ENCODE peak calls at places on chromosomes 16 and 17, in seven cellular contexts. One of them, this sample, is unnamed.
A peak's percentile ranks its signal among the peaks of the same experiment; 100 is the strongest.

GRCh38 chr17:37160940-37161339 is 212.2 kb downstream of the AATF start:
- DNase-seq in mucosa of descending colon: no peak
- DNase-seq in A549: peak; percentile 37
- DNase-seq in HCT116: no peak
- DNase-seq in ovary: no peak
- DNase-seq in PC-9: no peak
- DNase-seq in adrenal gland: no peak
- DNase-seq in this sample: no peak

GRCh38 chr17:49469831-49470568 is 25.1 kb upstream of the NGFR start:
- DNase-seq in mucosa of descending colon: no peak
- DNase-seq in A549: no peak
- DNase-seq in HCT116: no peak
- DNase-seq in ovary: peak; percentile 27
- DNase-seq in PC-9: no peak
- DNase-seq in adrenal gland: no peak
- DNase-seq in this sample: no peak

GRCh38 chr17:57868007-57868774 is 18.3 kb upstream of the MRPS23 start:
- DNase-seq in mucosa of descending colon: peak; percentile 35
- DNase-seq in A549: peak; percentile 92
- DNase-seq in HCT116: peak; percentile 90
- DNase-seq in ovary: peak; percentile 88
- DNase-seq in PC-9: peak; percentile 82
- DNase-seq in adrenal gland: peak; percentile 80
- DNase-seq in this sample: peak; percentile 21

GRCh38 chr17:62673614-62674362 is 46.3 kb downstream of the MRC2 start:
- DNase-seq in mucosa of descending colon: no peak
- DNase-seq in A549: no peak
- DNase-seq in HCT116: no peak
- DNase-seq in ovary: no peak
- DNase-seq in PC-9: no peak
- DNase-seq in adrenal gland: no peak
- DNase-seq in this sample: no peak

GRCh38 chr17:32523827-32524552 is 37.2 kb downstream of the CDK5R1 start:
- DNase-seq in mucosa of descending colon: no peak
- DNase-seq in A549: no peak
- DNase-seq in HCT116: no peak
- DNase-seq in ovary: no peak
- DNase-seq in PC-9: no peak
- DNase-seq in adrenal gland: no peak
- DNase-seq in this sample: no peak

GRCh38 chr17:81245024-81245664 is 6.0 kb downstream of the NDUFAF8 start:
- DNase-seq in mucosa of descending colon: no peak
- DNase-seq in A549: no peak
- DNase-seq in HCT116: no peak
- DNase-seq in ovary: no peak
- DNase-seq in PC-9: no peak
- DNase-seq in adrenal gland: no peak
- DNase-seq in this sample: no peak

GRCh38 chr17:64004903-64005733 is 7.0 kb downstream of the PRR29 start:
- DNase-seq in mucosa of descending colon: no peak
- DNase-seq in A549: no peak
- DNase-seq in HCT116: no peak
- DNase-seq in ovary: no peak
- DNase-seq in PC-9: no peak
- DNase-seq in adrenal gland: no peak
- DNase-seq in this sample: no peak

GRCh38 chr17:20280832-20281231 is 186.5 kb downstream of the LGALS9B start:
- DNase-seq in mucosa of descending colon: no peak
- DNase-seq in A549: no peak
- DNase-seq in HCT116: no peak
- DNase-seq in ovary: no peak
- DNase-seq in PC-9: no peak
- DNase-seq in adrenal gland: no peak
- DNase-seq in this sample: no peak

GRCh38 chr17:80104321-80104955 is 3.1 kb downstream of the GAA start:
- DNase-seq in mucosa of descending colon: no peak
- DNase-seq in A549: no peak
- DNase-seq in HCT116: no peak
- DNase-seq in ovary: peak; percentile 26
- DNase-seq in PC-9: no peak
- DNase-seq in adrenal gland: peak; percentile 26
- DNase-seq in this sample: no peak

GRCh38 chr16:75264531-75264998 is 13.1 kb upstream of the BCAR1 start:
- DNase-seq in mucosa of descending colon: no peak
- DNase-seq in A549: no peak
- DNase-seq in HCT116: no peak
- DNase-seq in ovary: no peak
- DNase-seq in PC-9: no peak
- DNase-seq in adrenal gland: peak; percentile 45
- DNase-seq in this sample: no peak

GRCh38 chr17:1179635-1180433 is at the start of gene ABR:
- DNase-seq in mucosa of descending colon: peak; percentile 51
- DNase-seq in A549: no peak
- DNase-seq in HCT116: no peak
- DNase-seq in ovary: peak; percentile 81
- DNase-seq in PC-9: no peak
- DNase-seq in adrenal gland: peak; percentile 72
- DNase-seq in this sample: peak; percentile 25

GRCh38 chr17:8843344-8843743 is 24.1 kb downstream of the PIK3R6 start:
- DNase-seq in mucosa of descending colon: no peak
- DNase-seq in A549: no peak
- DNase-seq in HCT116: no peak
- DNase-seq in ovary: no peak
- DNase-seq in PC-9: no peak
- DNase-seq in adrenal gland: no peak
- DNase-seq in this sample: no peak

GRCh38 chr17:27457405-27457730 is 1.1 kb downstream of the KSR1 start:
- DNase-seq in mucosa of descending colon: no peak
- DNase-seq in A549: no peak
- DNase-seq in HCT116: no peak
- DNase-seq in ovary: no peak
- DNase-seq in PC-9: no peak
- DNase-seq in adrenal gland: no peak
- DNase-seq in this sample: no peak

GRCh38 chr17:27456681-27457404 is 595 bp downstream of the KSR1 start:
- DNase-seq in mucosa of descending colon: peak; percentile 17
- DNase-seq in A549: no peak
- DNase-seq in HCT116: no peak
- DNase-seq in ovary: peak; percentile 39
- DNase-seq in PC-9: no peak
- DNase-seq in adrenal gland: peak; percentile 40
- DNase-seq in this sample: no peak

GRCh38 chr17:27457731-27458523 is 1.7 kb downstream of the KSR1 start:
- DNase-seq in mucosa of descending colon: no peak
- DNase-seq in A549: no peak
- DNase-seq in HCT116: no peak
- DNase-seq in ovary: no peak
- DNase-seq in PC-9: no peak
- DNase-seq in adrenal gland: no peak
- DNase-seq in this sample: no peak

GRCh38 chr17:27459433-27459832 is 3.2 kb downstream of the KSR1 start:
- DNase-seq in mucosa of descending colon: no peak
- DNase-seq in A549: no peak
- DNase-seq in HCT116: no peak
- DNase-seq in ovary: no peak
- DNase-seq in PC-9: no peak
- DNase-seq in adrenal gland: no peak
- DNase-seq in this sample: no peak

DNA sequence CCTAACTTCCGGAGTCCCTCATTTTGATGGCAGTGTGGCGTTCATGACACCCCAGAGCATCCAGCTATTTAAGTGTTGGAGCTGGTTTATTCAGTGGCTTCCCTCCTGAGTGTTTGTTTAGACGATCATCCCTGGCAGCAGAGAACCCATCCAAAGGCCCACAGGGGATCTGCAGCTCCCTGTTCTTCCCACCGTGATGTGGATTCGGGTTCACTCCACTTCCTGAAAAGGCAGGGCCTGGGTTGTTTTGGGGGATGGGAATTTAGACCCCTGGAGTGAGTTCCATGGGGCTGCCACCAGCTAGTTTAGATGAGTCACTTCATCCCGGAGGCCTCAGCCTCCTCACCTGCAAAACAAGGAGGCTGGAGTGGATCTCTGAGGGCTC is 2.3 kb downstream of the KSR1 start:
- DNase-seq in mucosa of descending colon: no peak
- DNase-seq in A549: no peak
- DNase-seq in HCT116: no peak
- DNase-seq in ovary: no peak
- DNase-seq in PC-9: no peak
- DNase-seq in adrenal gland: no peak
- DNase-seq in this sample: no peak
- H3K4me3 ChIP-seq in mucosa of descending colon: no peak overlapping the region
- H3K4me3 ChIP-seq in A549: no peak overlapping the region
- H3K4me3 ChIP-seq in HCT116: no peak overlapping the region
- H3K4me3 ChIP-seq in ovary: no peak overlapping the region
- H3K4me3 ChIP-seq in PC-9: no peak overlapping the region
- H3K4me3 ChIP-seq in adrenal gland: no peak overlapping the region
- H3K4me3 ChIP-seq in this sample: no peak overlapping the region

DNA sequence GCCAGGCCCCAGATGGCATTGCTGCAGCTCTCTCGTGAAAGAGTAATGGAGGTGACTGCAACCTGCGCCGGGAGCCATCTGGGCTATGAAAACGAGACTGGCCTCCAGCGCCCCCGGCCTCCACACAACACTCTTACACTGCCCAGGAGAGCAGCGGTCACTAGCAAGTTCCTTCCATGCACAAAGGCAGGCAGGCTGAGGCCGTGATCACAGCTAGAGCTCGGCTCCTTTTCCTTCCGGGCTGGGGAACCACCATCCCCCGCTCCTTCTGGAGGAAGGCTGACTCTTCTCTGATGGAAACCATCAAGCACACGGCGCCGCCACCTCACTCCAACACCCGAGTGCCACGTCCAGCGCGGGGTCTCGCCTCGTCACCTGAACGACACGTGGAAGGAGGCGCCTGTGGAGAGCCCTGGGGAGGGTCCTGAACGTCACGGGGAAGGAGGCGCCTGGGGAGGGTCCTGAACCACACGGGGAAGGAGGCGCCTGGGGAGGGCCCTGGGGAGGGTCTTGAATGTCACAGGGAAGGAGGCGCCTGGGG is 61.9 kb downstream of the KLHDC4 start:
- DNase-seq in mucosa of descending colon: no peak
- DNase-seq in A549: no peak
- DNase-seq in HCT116: no peak
- DNase-seq in ovary: no peak
- DNase-seq in PC-9: no peak
- DNase-seq in adrenal gland: no peak
- DNase-seq in this sample: no peak
- H3K4me1 ChIP-seq in mucosa of descending colon: no peaks in the 10 kb centered on the region
- H3K4me1 ChIP-seq in A549: no peaks in the 10 kb centered on the region
- H3K4me1 ChIP-seq in HCT116: no peaks in the 10 kb centered on the region
- H3K4me1 ChIP-seq in ovary: no peaks in the 10 kb centered on the region
- H3K4me1 ChIP-seq in PC-9: no peaks in the 10 kb centered on the region
- H3K4me1 ChIP-seq in adrenal gland: no peaks in the 10 kb centered on the region
- H3K4me1 ChIP-seq in this sample: peaks cover 35% of the 10 kb centered on the region

GRCh38 chr17:47252766-47253512 is 688 bp upstream of the ITGB3 start:
- DNase-seq in mucosa of descending colon: no peak
- DNase-seq in A549: no peak
- DNase-seq in HCT116: no peak
- DNase-seq in ovary: no peak
- DNase-seq in PC-9: no peak
- DNase-seq in adrenal gland: no peak
- DNase-seq in this sample: no peak
- H3K4me3 ChIP-seq in mucosa of descending colon: no peak overlapping the region
- H3K4me3 ChIP-seq in A549: peak overlapping the region; percentile 56
- H3K4me3 ChIP-seq in HCT116: peak overlapping the region; percentile 24
- H3K4me3 ChIP-seq in ovary: peak overlapping the region; percentile 52
- H3K4me3 ChIP-seq in PC-9: peak overlapping the region; percentile 93
- H3K4me3 ChIP-seq in adrenal gland: no peak overlapping the region
- H3K4me3 ChIP-seq in this sample: peak overlapping the region; percentile 36

DNA sequence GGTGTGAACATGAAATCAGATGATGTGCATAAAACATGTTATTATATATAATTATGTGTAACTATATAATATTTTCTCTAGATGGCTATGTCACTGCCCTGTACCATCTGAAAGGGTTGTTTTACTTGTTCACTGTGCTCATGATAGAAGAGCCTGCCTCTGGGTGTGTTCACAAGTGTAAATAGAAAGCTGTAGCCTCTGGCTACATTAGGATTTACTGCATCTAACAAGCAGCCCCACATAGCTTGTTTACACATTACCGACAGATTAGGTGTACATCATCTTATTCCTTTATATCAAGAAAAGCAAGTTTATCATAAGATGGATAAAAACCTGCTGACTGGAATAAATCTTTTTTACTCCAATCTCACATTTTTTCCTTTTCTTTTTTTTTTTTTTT is 46.1 kb downstream of the CHD9 start:
- DNase-seq in mucosa of descending colon: peak; percentile 30
- DNase-seq in A549: no peak
- DNase-seq in HCT116: no peak
- DNase-seq in ovary: no peak
- DNase-seq in PC-9: peak; percentile 75
- DNase-seq in adrenal gland: no peak
- DNase-seq in this sample: no peak
- H3K4me1 ChIP-seq in mucosa of descending colon: peaks cover 31% of the 10 kb centered on the region
- H3K4me1 ChIP-seq in A549: peaks cover 42% of the 10 kb centered on the region
- H3K4me1 ChIP-seq in HCT116: peaks cover 21% of the 10 kb centered on the region
- H3K4me1 ChIP-seq in ovary: peaks cover 14% of the 10 kb centered on the region
- H3K4me1 ChIP-seq in PC-9: peaks cover 51% of the 10 kb centered on the region
- H3K4me1 ChIP-seq in adrenal gland: peaks cover 27% of the 10 kb centered on the region
- H3K4me1 ChIP-seq in this sample: peaks cover 21% of the 10 kb centered on the region

This sample was measured in CD8-positive, alpha-beta T cell.